ENCODE peak calls at places on chromosomes 16 and 17, in five cellular contexts. S, M, Y, P and O are unnamed samples.

GRCh38 chr17:73196500-73196899 is 3.6 kb downstream of the COG1 start:
- DNase-seq in S (no peak), M (no peak), Y (no peak), P (no peak), O (peak; percentile 30)

GRCh38 chr17:29119265-29119664 is 60.9 kb downstream of the MYO18A start:
- DNase-seq in S (no peak), M (no peak), Y (no peak), P (no peak), O (no peak)

GRCh38 chr17:74522381-74523090 is 8.7 kb downstream of the CD300LB start:
- DNase-seq in S (no peak), M (no peak), Y (no peak), P (no peak), O (no peak)

GRCh38 chr16:57675752-57676623 is 7.9 kb downstream of the ADGRG3 start:
- DNase-seq in S (no peak), M (no peak), Y (no peak), P (no peak), O (peak; percentile 79)

GRCh38 chr17:40450175-40450574 is 6.9 kb downstream of the IGFBP4 start:
- DNase-seq in S (peak; percentile 62), M (peak; percentile 45), Y (no peak), P (no peak), O (peak; percentile 50)

GRCh38 chr17:2693561-2694380 is 17.8 kb downstream of the CLUH start:
- DNase-seq in S (no peak), M (peak; percentile 13), Y (no peak), P (no peak), O (no peak)

GRCh38 chr16:70662991-70663523 is 16.7 kb downstream of the IL34 start:
- DNase-seq in S (no peak), M (no peak), Y (no peak), P (no peak), O (no peak)

GRCh38 chr16:22771551-22771950 is 42.4 kb upstream of the HS3ST2 start:
- DNase-seq in S (no peak), M (no peak), Y (no peak), P (no peak), O (no peak)

GRCh38 chr17:57408064-57408811 is 151.9 kb downstream of the MSI2 start:
- DNase-seq in S (no peak), M (no peak), Y (no peak), P (no peak), O (no peak)

GRCh38 chr16:66400503-66401380 is 26.4 kb upstream of the BEAN1 start:
- DNase-seq in S (no peak), M (no peak), Y (no peak), P (no peak), O (no peak)

GRCh38 chr16:2009791-2010510 is at the start of gene ZNF598:
- DNase-seq in S (peak; percentile 60), M (peak; percentile 83), Y (peak; percentile 65), P (peak; percentile 31), O (peak; percentile 94)

GRCh38 chr17:66302761-66303626 is 581 bp downstream of the PRKCA start:
- DNase-seq in S (no peak), M (peak; percentile 56), Y (peak; percentile 39), P (no peak), O (peak; percentile 72)

GRCh38 chr17:79931517-79932309 is 92.5 kb upstream of the CBX4 start:
- DNase-seq in S (no peak), M (no peak), Y (no peak), P (no peak), O (no peak)

GRCh38 chr17:2421315-2422147 is 20.7 kb upstream of the MNT start:
- DNase-seq in S (no peak), M (no peak), Y (no peak), P (no peak), O (no peak)

GRCh38 chr17:27524594-27524993 is 68.3 kb downstream of the KSR1 start:
- DNase-seq in S (no peak), M (no peak), Y (no peak), P (no peak), O (no peak)

GRCh38 chr17:48037036-48037881 is at the start of gene COPZ2:
- DNase-seq in S (no peak), M (peak; percentile 61), Y (no peak), P (no peak), O (peak; percentile 44)

GRCh38 chr16:88667496-88667895 is 4.6 kb upstream of the MVD start:
- DNase-seq in S (no peak), M (no peak), Y (no peak), P (no peak), O (no peak)

GRCh38 chr17:42240201-42240600 is 36.0 kb downstream of the STAT5B start:
- DNase-seq in S (no peak), M (no peak), Y (no peak), P (no peak), O (no peak)

GRCh38 chr16:29680180-29680598 is 1.2 kb downstream of the QPRT start:
- DNase-seq in S (no peak), M (no peak), Y (no peak), P (no peak), O (no peak)

GRCh38 chr16:89599451-89599858 is 14.0 kb upstream of the DPEP1 start:
- DNase-seq in S (peak; percentile 63), M (no peak), Y (no peak), P (no peak), O (peak; percentile 43)

GRCh38 chr17:5618511-5618910 is 34.2 kb upstream of the NLRP1 start:
- DNase-seq in S (no peak), M (no peak), Y (no peak), P (no peak), O (no peak)

GRCh38 chr16:81585785-81586184 is 141.2 kb downstream of the CMIP start:
- DNase-seq in S (peak; percentile 64), M (no peak), Y (no peak), P (no peak), O (no peak)

GRCh38 chr16:5863207-5863606 is 765.6 kb upstream of the EEF2KMT start:
- DNase-seq in S (no peak), M (no peak), Y (no peak), P (no peak), O (no peak)

GRCh38 chr17:17324616-17325015 is 21.4 kb downstream of the NT5M start:
- DNase-seq in S (no peak), M (no peak), Y (no peak), P (no peak), O (no peak)

GRCh38 chr17:31533546-31534155 is 142.2 kb downstream of the RAB11FIP4 start:
- DNase-seq in S (peak; percentile 38), M (peak; percentile 40), Y (no peak), P (no peak), O (peak; percentile 39)

GRCh38 chr17:18261146-18261515 is 669 bp downstream of the MIEF2 start:
- DNase-seq in S (no peak), M (peak; percentile 63), Y (no peak), P (peak; percentile 53), O (peak; percentile 69)

GRCh38 chr17:61149862-61150362 is 249.7 kb upstream of the TBX2 start:
- DNase-seq in S (no peak), M (no peak), Y (no peak), P (no peak), O (no peak)

GRCh38 chr16:68384293-68385255 is 63.7 kb downstream of the SMPD3 start:
- DNase-seq in S (no peak), M (no peak), Y (no peak), P (no peak), O (no peak)

GRCh38 chr16:785563-786535 is 2.3 kb downstream of the RPUSD1 start:
- DNase-seq in S (no peak), M (peak; percentile 37), Y (peak; percentile 32), P (peak; percentile 42), O (peak; percentile 73)

GRCh38 chr16:17375388-17376304 is 95.1 kb downstream of the XYLT1 start:
- DNase-seq in S (no peak), M (no peak), Y (no peak), P (no peak), O (no peak)

GRCh38 chr16:24151482-24151939 is 104.6 kb upstream of the CACNG3 start:
- DNase-seq in S (no peak), M (no peak), Y (no peak), P (no peak), O (no peak)

GRCh38 chr17:13337171-13337570 is 264.6 kb downstream of the HS3ST3A1 start:
- DNase-seq in S (no peak), M (no peak), Y (no peak), P (no peak), O (no peak)

GRCh38 chr17:13333661-13334060 is 268.1 kb downstream of the HS3ST3A1 start:
- DNase-seq in S (no peak), M (no peak), Y (no peak), P (no peak), O (no peak)

GRCh38 chr17:13338421-13338820 is 263.3 kb downstream of the HS3ST3A1 start:
- DNase-seq in S (no peak), M (no peak), Y (no peak), P (no peak), O (no peak)

GRCh38 chr17:13334374-13334773 is 267.4 kb downstream of the HS3ST3A1 start:
- DNase-seq in S (no peak), M (no peak), Y (no peak), P (no peak), O (no peak)

GRCh38 chr17:13337864-13338371 is 263.8 kb downstream of the HS3ST3A1 start:
- DNase-seq in S (peak; percentile 54), M (no peak), Y (no peak), P (no peak), O (peak; percentile 48)
- TF ChIP-seq POLR2A in S (no peak), M (no peak), Y (no peak), P (no peak), O (no peak)

GRCh38 chr17:82751171-82751570 is 694 bp upstream of the TBCD start:
- DNase-seq in S (no peak), M (no peak), Y (no peak), P (no peak), O (no peak)

GRCh38 chr17:82750241-82750905 is 1.5 kb upstream of the TBCD start:
- DNase-seq in S (no peak), M (no peak), Y (no peak), P (no peak), O (peak; percentile 37)

GRCh38 chr17:82753201-82753464 is 1.3 kb downstream of the TBCD start:
- DNase-seq in S (no peak), M (no peak), Y (no peak), P (no peak), O (peak; percentile 35)

GRCh38 chr17:82752371-82753200 is 721 bp downstream of the TBCD start:
- DNase-seq in S (no peak), M (no peak), Y (no peak), P (no peak), O (peak; percentile 77)

GRCh38 chr17:82751571-82752370 is at the start of gene TBCD:
- DNase-seq in S (peak; percentile 82), M (peak; percentile 92), Y (peak; percentile 74), P (peak; percentile 76), O (peak; percentile 96)
- TF ChIP-seq POLR2A in S (peak; percentile 33), M (peak; percentile 39), Y (no peak), P (no peak), O (peak; percentile 43)

DNA sequence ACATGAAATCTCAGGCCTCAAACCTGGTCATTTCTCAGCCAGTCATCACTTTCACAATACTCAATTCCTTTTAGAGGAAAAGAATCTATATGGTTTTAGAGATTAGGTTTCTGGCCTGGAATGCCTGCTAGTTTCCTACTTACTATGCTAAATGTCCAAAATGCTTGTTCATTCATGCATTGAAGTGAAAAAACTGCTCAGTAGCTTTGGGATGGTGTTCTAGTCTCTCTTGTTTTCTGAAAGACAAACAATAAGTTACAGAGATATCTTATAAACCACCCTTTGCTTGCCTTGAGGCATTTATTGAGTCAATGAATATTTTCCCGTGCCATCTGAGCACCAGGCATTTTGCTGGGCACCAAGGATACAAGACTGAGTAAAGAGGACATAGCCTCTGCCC is 1146.5 kb upstream of the GOT2 start:
- DNase-seq in S (no peak), M (no peak), Y (no peak), P (no peak), O (no peak)
- TF ChIP-seq POLR2A in S (no peak), M (no peak), Y (no peak), P (no peak), O (no peak)

GRCh38 chr17:82072827-82073226 is 7.2 kb upstream of the DUS1L start:
- DNase-seq in S (no peak), M (no peak), Y (no peak), P (no peak), O (no peak)
- TF ChIP-seq POLR2A in S (no peak), M (no peak), Y (no peak), P (no peak), O (no peak)